ENCODE peak calls at places on chromosomes 16 and 17, in four cellular contexts. S is neural progenitor cell, R is MM.1S, D is GM23248. T is an unnamed sample.

GRCh38 chr17:63919311-63919723 is 678 bp upstream of the GH1 start:
- DNase-seq in S (peak; percentile 75), R (peak; percentile 67), D (peak; percentile 72), T (peak; percentile 3)

GRCh38 chr16:29898135-29898534 is 1.2 kb downstream of the SEZ6L2 start:
- DNase-seq in R (no peak), S (peak; percentile 76), D (no peak), T (no peak)

GRCh38 chr17:9899280-9900018 is 5.6 kb downstream of the RCVRN start:
- DNase-seq in R (no peak), D (no peak), S (no peak), T (no peak)

GRCh38 chr17:4944554-4945175 is 3.7 kb downstream of the PFN1 start:
- DNase-seq in R (no peak), S (no peak), D (no peak), T (no peak)

GRCh38 chr17:17792551-17793377 is 44.0 kb downstream of the SREBF1 start:
- DNase-seq in S (peak; percentile 64), D (peak; percentile 53), R (no peak), T (no peak)

GRCh38 chr17:75064040-75064439 is 17.0 kb downstream of the KCTD2 start:
- DNase-seq in D (no peak), S (no peak), R (no peak), T (no peak)

GRCh38 chr17:2819921-2820501 is 23.8 kb downstream of the RAP1GAP2 start:
- DNase-seq in D (no peak), S (no peak), R (no peak), T (no peak)

GRCh38 chr17:48500435-48501426 is 30.1 kb downstream of the HOXB1 start:
- DNase-seq in D (peak; percentile 24), R (no peak), S (no peak), T (no peak)

GRCh38 chr17:63358111-63358839 is 87.8 kb downstream of the CYB561 start:
- DNase-seq in D (peak; percentile 95), S (no peak), R (no peak), T (no peak)

GRCh38 chr17:82592289-82592683 is 56.0 kb downstream of the WDR45B start:
- DNase-seq in S (no peak), D (peak; percentile 49), R (no peak), T (no peak)

GRCh38 chr16:65728172-65728571 is 606.3 kb upstream of the CDH11 start:
- DNase-seq in S (peak; percentile 90), R (no peak), D (no peak), T (no peak)

GRCh38 chr17:79799538-79800324 is 2.9 kb upstream of the CBX8 start:
- DNase-seq in D (peak; percentile 42), S (peak; percentile 48), R (no peak), T (no peak)

GRCh38 chr17:79802039-79802735 is 5.3 kb upstream of the CBX8 start:
- DNase-seq in S (peak; percentile 41), R (no peak), D (no peak), T (no peak)

GRCh38 chr17:79800325-79801155 is 3.7 kb upstream of the CBX8 start:
- DNase-seq in R (no peak), S (peak; percentile 84), D (peak; percentile 75), T (no peak)

GRCh38 chr17:79802736-79803420 is 6.0 kb upstream of the CBX8 start:
- DNase-seq in R (no peak), D (no peak), S (peak; percentile 45), T (no peak)

DNA sequence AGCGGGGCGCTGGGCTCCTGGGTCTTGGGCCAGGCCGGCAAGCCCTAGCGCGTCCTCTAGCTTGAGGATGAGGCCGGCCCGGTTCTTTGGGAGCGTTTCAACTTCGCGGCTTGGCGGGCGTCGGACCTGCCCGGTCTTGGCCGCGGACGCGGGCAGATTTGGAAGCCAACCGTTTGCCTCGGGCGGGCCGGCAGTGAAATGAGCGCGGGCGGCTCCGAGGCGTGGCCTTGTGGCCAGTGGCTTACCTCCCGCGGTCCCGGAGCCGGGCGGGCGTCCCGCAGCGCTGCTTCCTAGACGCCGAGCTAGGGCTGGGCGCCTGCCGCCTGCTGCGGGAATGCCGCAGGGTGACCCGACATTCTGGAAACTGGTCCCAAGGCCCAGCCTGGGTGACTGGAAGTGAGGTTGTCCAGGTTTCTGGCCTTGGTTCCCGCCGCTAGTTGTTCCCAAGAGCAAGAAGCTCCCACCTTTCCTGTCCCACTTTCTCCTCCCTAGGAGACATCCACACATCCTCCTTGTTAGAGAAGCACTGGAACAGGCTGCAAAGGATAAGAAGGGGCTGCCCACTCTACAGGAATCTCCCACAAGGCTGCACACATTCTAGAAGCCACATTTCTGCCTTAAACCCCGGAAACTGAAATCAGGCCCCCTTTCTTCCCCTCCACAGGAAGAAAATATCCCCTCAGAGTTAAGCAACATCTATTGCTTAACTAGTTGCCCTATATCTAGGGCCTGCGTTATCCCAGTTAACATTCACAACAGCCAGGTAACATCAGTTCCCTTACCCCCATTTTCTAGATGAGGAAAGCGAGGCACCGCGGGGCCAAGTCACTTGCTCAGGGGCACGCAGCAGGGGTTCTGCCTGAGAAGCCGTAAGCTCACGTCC is 4.5 kb upstream of the CBX8 start:
- DNase-seq in R (no peak), D (peak; percentile 50), S (peak; percentile 63), T (no peak)
- TF ChIP-seq EZH2 in R (no peak), D (no peak), S (peak; percentile 93), T (no peak)

GRCh38 chr16:86619263-86619935 is 41.0 kb downstream of the FOXL1 start:
- DNase-seq in S (no peak), D (peak; percentile 66), R (no peak), T (no peak)
- H3K9ac ChIP-seq in S (no peak overlapping the region), D (no peak overlapping the region), R (no peak overlapping the region), T (no peak overlapping the region)

GRCh38 chr16:88941051-88941932 is 35.7 kb downstream of the CBFA2T3 start:
- DNase-seq in D (peak; percentile 11), S (peak; percentile 68), R (no peak), T (no peak)
- TF ChIP-seq EZH2 in D (no peak), S (no peak), R (no peak), T (no peak)

DNA sequence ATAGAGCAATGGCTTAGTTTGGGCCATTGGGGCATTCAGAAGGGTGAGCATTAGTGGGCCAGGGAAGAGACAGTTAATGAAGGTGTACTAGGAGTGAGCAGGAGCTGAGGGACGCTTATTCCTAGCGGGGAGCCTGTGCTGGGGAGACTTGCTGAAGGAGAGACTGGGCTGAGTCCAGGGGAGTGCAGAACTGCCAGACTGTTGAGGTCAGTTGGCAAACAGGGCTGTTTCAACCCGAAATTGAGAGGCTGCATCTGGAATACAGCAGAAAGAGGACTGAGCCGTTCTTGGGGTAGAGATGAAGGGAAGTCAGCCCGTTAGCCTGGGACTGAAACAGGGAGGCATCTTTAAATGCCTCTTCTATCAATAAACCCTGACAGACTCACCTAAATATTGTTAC is 33.2 kb downstream of the MAP2K6 start:
- DNase-seq in S (no peak), R (no peak), D (peak; percentile 4), T (no peak)
- H3K9ac ChIP-seq in S (no peak overlapping the region), R (no peak overlapping the region), D (no peak overlapping the region), T (no peak overlapping the region)

GRCh38 chr17:50533185-50533584 is 650 bp downstream of the EPN3 start:
- DNase-seq in S (no peak), R (no peak), D (no peak), T (no peak)
- TF ChIP-seq EZH2 in S (no peak), R (no peak), D (no peak), T (no peak)

DNA sequence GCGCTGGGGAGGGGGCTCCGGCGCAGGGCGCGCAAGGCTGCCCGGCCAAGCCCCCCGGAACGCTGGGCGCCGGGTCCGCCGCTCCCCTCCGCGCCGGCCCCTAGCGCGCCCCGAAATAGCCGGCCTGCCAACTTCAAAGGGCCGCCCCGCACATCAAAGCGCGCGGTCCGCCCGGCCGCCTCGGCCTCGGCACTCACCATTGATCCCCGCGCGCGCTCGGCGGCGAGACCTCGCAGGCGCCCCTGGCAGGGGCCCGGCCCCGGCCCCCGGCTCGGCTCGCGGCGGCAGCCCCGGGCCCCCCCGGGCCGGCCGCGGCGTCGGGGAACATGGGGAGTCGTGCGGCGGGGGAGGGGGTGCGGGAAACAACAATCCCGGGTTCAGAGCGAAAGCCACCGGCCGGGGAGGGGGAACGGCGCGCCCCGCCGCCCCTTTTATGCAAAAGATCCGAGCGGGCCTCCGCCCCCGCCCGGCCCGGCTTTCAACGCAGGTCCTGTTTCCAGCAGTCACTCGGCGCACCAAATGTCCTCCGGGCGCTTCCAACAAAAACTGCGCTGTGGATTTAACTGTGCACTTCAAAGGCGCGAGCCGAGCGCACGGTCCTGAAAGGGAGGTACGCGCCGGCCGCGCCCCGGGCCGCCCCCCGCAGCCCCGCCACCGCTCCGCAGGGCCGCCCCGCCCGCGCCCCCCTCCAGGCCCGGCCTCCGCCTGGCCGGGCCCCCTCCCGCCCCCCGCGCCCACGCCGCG is 648 bp downstream of the AXIN2 start:
- DNase-seq in R (peak; percentile 88), S (peak; percentile 98), D (peak; percentile 93), T (no peak)
- H3K9ac ChIP-seq in R (peak overlapping the region; percentile 91), S (peak overlapping the region; percentile 68), D (peak overlapping the region; percentile 82), T (peak overlapping the region; percentile 80)

DNA sequence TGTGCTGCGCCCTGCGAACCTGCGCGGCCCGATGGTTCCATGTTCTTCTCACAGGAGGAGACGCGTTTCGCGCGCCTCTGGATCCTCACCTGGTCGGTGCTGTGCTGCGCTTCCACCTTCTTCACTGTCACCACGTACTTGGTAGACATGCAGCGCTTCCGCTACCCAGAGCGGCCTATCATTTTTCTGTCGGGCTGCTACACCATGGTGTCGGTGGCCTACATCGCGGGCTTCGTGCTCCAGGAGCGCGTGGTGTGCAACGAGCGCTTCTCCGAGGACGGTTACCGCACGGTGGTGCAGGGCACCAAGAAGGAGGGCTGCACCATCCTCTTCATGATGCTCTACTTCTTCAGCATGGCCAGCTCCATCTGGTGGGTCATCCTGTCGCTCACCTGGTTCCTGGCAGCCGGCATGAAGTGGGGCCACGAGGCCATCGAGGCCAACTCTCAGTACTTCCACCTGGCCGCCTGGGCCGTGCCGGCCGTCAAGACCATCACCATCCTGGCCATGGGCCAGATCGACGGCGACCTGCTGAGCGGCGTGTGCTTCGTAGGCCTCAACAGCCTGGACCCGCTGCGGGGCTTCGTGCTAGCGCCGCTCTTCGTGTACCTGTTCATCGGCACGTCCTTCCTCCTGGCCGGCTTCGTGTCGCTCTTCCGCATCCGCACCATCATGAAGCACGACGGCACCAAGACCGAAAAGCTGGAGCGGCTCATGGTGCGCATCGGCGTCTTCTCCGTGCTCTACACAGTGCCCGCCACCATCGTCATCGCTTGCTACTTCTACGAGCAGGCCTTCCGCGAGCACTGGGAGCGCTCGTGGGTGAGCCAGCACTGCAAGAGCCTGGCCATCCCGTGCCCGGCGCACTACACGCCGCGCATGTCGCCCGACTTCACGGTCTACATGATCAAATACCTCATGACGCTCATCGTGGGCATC is 1.3 kb downstream of the FZD2 start:
- DNase-seq in R (no peak), S (peak; percentile 47), D (no peak), T (no peak)
- TF ChIP-seq EZH2 in R (no peak), S (no peak), D (no peak), T (no peak)

GRCh38 chr17:29294580-29294900 is 592 bp upstream of the NUFIP2 start:
- DNase-seq in S (peak; percentile 63), R (no peak), D (no peak), T (no peak)
- H3K9ac ChIP-seq in S (peak overlapping the region; percentile 50), R (peak overlapping the region; percentile 73), D (peak overlapping the region; percentile 92), T (peak overlapping the region; percentile 85)

DNA sequence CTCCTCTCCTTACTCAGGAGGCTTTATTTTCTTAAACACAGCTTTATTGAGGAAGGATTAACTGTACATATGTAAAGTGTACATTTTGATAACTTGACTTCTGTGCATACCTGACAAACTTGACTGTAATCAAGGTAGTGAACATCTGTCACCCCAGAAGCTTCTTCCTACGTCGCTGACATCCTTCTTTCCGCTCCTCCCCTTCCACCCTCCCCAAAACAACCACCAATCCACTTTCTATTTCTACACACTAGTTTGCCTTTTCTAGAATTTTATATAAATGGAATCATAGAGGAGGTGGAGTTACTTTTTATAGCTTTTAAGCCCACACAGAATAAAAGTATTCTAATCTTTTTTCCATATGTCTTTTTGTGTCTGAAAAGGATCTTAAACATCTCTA is 225.2 kb upstream of the RBFOX1 start:
- DNase-seq in D (no peak), S (no peak), R (no peak), T (no peak)
- TF ChIP-seq EZH2 in D (no peak), S (no peak), R (no peak), T (no peak)

T was measured in SK-N-MC.